ENCODE peak calls at places on chromosomes 12 and 14, in five cellular contexts. K, S, L, M and Y are unnamed samples.

GRCh38 chr12:71029302-71029701 is 108.8 kb upstream of the PTPRR start:
- DNase-seq in S (no peak), K (no peak), L (no peak), M (no peak), Y (no peak)

GRCh38 chr12:6837370-6838060 is 3.2 kb upstream of the GNB3 start:
- DNase-seq in S (no peak), M (no peak), K (no peak), L (no peak), Y (no peak)

GRCh38 chr12:509494-509893 is 49.8 kb downstream of the B4GALNT3 start:
- DNase-seq in L (no peak), K (no peak), M (no peak), S (peak; percentile 62), Y (no peak)

GRCh38 chr12:123384318-123384993 is 524 bp downstream of the KMT5A start:
- DNase-seq in K (peak; percentile 38), S (peak; percentile 46), M (no peak), L (no peak), Y (peak; percentile 27)

GRCh38 chr12:50840809-50841487 is 1.8 kb upstream of the TMPRSS12 start:
- DNase-seq in K (no peak), S (no peak), M (no peak), L (no peak), Y (no peak)

GRCh38 chr12:53094394-53094787 is 3.1 kb upstream of the IGFBP6 start:
- DNase-seq in K (no peak), L (no peak), M (no peak), S (no peak), Y (no peak)

GRCh38 chr12:96006727-96007126 is 10.6 kb upstream of the HAL start:
- DNase-seq in M (no peak), S (no peak), K (no peak), L (no peak), Y (no peak)

GRCh38 chr12:75550401-75550851 is 39.0 kb upstream of the KRR1 start:
- DNase-seq in S (no peak), K (no peak), L (no peak), M (no peak), Y (no peak)

GRCh38 chr12:43836455-43836989 is 641 bp downstream of the TMEM117 start:
- DNase-seq in S (peak; percentile 13), K (peak; percentile 18), M (peak; percentile 1), L (no peak), Y (no peak)

GRCh38 chr14:100072783-100073346 is 7.6 kb downstream of the EVL start:
- DNase-seq in S (no peak), L (no peak), M (peak; percentile 27), K (peak; percentile 77), Y (no peak)

GRCh38 chr12:97748298-97748697 is 285.7 kb downstream of the RMST start:
- DNase-seq in K (no peak), S (no peak), M (no peak), L (no peak), Y (no peak)

GRCh38 chr12:66405395-66405794 is 103.1 kb downstream of the HELB start:
- DNase-seq in S (peak; percentile 55), M (no peak), K (no peak), L (no peak), Y (no peak)

GRCh38 chr12:84507914-84508313 is 404.7 kb downstream of the SLC6A15 start:
- DNase-seq in S (no peak), M (no peak), L (no peak), K (no peak), Y (no peak)

GRCh38 chr14:24982472-24983155 is 67.3 kb downstream of the STXBP6 start:
- DNase-seq in K (no peak), L (no peak), S (peak; percentile 63), M (no peak), Y (no peak)

GRCh38 chr14:99123208-99123870 is 148.7 kb downstream of the BCL11B start:
- DNase-seq in K (no peak), M (no peak), L (no peak), S (no peak), Y (no peak)

GRCh38 chr12:116784238-116784612 is 46.1 kb downstream of the RNFT2 start:
- DNase-seq in L (no peak), S (no peak), M (no peak), K (peak; percentile 13), Y (no peak)

GRCh38 chr12:74412607-74413230 is 124.9 kb upstream of the ATXN7L3B start:
- DNase-seq in S (peak; percentile 9), K (peak; percentile 9), L (no peak), M (no peak), Y (no peak)

GRCh38 chr12:3045989-3046388 is 31.2 kb upstream of the TSPAN9 start:
- DNase-seq in L (no peak), M (no peak), S (no peak), K (no peak), Y (no peak)

GRCh38 chr12:25529738-25530137 is 23.3 kb downstream of the LMNTD1 start:
- DNase-seq in S (peak; percentile 38), K (no peak), M (no peak), L (no peak), Y (no peak)

GRCh38 chr12:42281281-42281680 is 43.2 kb upstream of the YAF2 start:
- DNase-seq in M (no peak), S (no peak), K (no peak), L (no peak), Y (no peak)

GRCh38 chr14:60161176-60162107 is 3.8 kb downstream of the DHRS7 start:
- DNase-seq in K (no peak), L (no peak), S (no peak), M (no peak), Y (no peak)

GRCh38 chr12:48197549-48197966 is 5.5 kb downstream of the OR10AD1 start:
- DNase-seq in M (no peak), L (no peak), K (peak; percentile 42), S (peak; percentile 44), Y (peak; percentile 36)

GRCh38 chr14:93128785-93129459 is 13.2 kb upstream of the ITPK1 start:
- DNase-seq in K (no peak), M (no peak), L (no peak), S (no peak), Y (no peak)

GRCh38 chr12:114623737-114624136 is 60.2 kb downstream of the TBX3 start:
- DNase-seq in M (no peak), L (no peak), S (no peak), K (no peak), Y (no peak)

GRCh38 chr14:24172261-24172860 is 481 bp downstream of the REC8 start:
- DNase-seq in L (no peak), S (no peak), M (no peak), K (no peak), Y (no peak)

GRCh38 chr12:123046431-123046830 is 66.0 kb downstream of the ARL6IP4 start:
- DNase-seq in S (no peak), L (no peak), M (no peak), K (no peak), Y (no peak)

GRCh38 chr12:91565246-91565645 is 382.6 kb upstream of the DCN start:
- DNase-seq in M (no peak), K (no peak), S (no peak), L (no peak), Y (no peak)

GRCh38 chr14:79483989-79484388 is 727.3 kb downstream of the DIO2 start:
- DNase-seq in L (no peak), M (no peak), K (no peak), S (no peak), Y (no peak)

GRCh38 chr14:22657861-22658260 is 13.7 kb upstream of the OR6J1 start:
- DNase-seq in K (peak; percentile 40), L (no peak), S (peak; percentile 46), M (no peak), Y (no peak)

GRCh38 chr12:16300706-16301105 is 23.2 kb upstream of the SLC15A5 start:
- DNase-seq in S (no peak), K (no peak), M (no peak), L (no peak), Y (no peak)

GRCh38 chr12:62760779-62761178 is 174.2 kb downstream of the PPM1H start:
- DNase-seq in S (no peak), M (no peak), K (peak; percentile 64), L (no peak), Y (no peak)

GRCh38 chr12:79121486-79121885 is 256.9 kb downstream of the SYT1 start:
- DNase-seq in S (peak; percentile 3), L (no peak), M (no peak), K (peak; percentile 12), Y (no peak)

GRCh38 chr12:113222730-113223531 is 1.7 kb downstream of the TPCN1 start:
- DNase-seq in L (no peak), M (no peak), K (peak; percentile 54), S (peak; percentile 85), Y (no peak)

GRCh38 chr12:31872831-31873604 is 86.2 kb upstream of the RESF1 start:
- DNase-seq in M (no peak), S (no peak), L (no peak), K (no peak), Y (no peak)

GRCh38 chr14:65753061-65753460 is 340.5 kb downstream of the FUT8 start:
- DNase-seq in K (no peak), L (no peak), M (no peak), S (no peak), Y (no peak)